ENCODE peak calls at places on chromosomes 3 and 15, in five cellular contexts. K is H9, P is lung, L is GM10248, C is GM06990. V is an unnamed sample.
A peak's percentile ranks its signal among the peaks of the same experiment; 100 is the strongest.

GRCh38 chr3:109224333-109224732 is 87.8 kb downstream of the C3orf85 start:
- DNase-seq in L (no peak), K (peak; percentile 84), P (no peak), C (no peak), V (no peak)

GRCh38 chr15:62392411-62392810 is 227.3 kb upstream of the C2CD4B start:
- DNase-seq in C (peak; percentile 8), K (peak; percentile 50), P (no peak), L (no peak), V (no peak)

GRCh38 chr3:14503033-14503705 is 37.0 kb downstream of the GRIP2 start:
- DNase-seq in K (no peak), P (no peak), L (no peak), C (no peak), V (no peak)

GRCh38 chr15:35427091-35427490 is 118.9 kb downstream of the DPH6 start:
- DNase-seq in C (no peak), K (no peak), L (no peak), P (no peak), V (no peak)

GRCh38 chr3:187015903-187016638 is 85.7 kb downstream of the ST6GAL1 start:
- DNase-seq in P (no peak), L (no peak), K (no peak), C (peak; percentile 76), V (peak; percentile 32)

GRCh38 chr3:150091626-150092025 is 120.9 kb upstream of the PFN2 start:
- DNase-seq in P (no peak), K (no peak), L (no peak), C (no peak), V (no peak)

GRCh38 chr3:168065569-168065968 is 30.2 kb downstream of the GOLIM4 start:
- DNase-seq in P (no peak), L (no peak), C (no peak), K (no peak), V (no peak)

GRCh38 chr3:13556937-13557336 is 8.0 kb downstream of the FBLN2 start:
- DNase-seq in C (no peak), P (no peak), L (no peak), K (no peak), V (no peak)

GRCh38 chr3:183430325-183430957 is 2.0 kb upstream of the MCF2L2 start:
- DNase-seq in P (no peak), C (no peak), K (no peak), L (peak; percentile 33), V (peak; percentile 49)

DNA sequence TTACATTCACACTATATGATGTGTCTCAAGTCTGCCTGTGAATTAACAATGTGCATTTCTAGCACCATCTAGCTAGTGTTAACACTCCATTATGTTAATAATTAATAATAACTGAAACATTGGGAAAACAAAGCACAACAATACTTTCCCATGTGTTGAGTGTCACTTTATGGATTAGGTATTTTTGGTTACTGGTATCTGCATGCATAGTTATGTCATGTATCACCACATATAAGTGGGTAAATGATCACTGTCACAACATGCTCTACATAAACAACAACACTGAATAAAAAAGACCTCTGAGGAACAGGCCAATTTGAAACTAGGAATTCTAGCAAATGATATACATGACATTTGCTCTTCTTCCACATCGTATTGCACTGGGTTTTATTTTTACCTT is 74.7 kb downstream of the MLH1 start:
- DNase-seq in L (no peak), P (no peak), C (no peak), K (no peak), V (no peak)
- TF ChIP-seq CTCF in L (no peak), P (no peak), C (no peak), K (no peak), V (no peak)

GRCh38 chr3:51269466-51269865 is 115.6 kb upstream of the MANF start:
- DNase-seq in K (no peak), L (no peak), P (no peak), C (no peak), V (no peak)
- TF ChIP-seq CTCF in K (no peak), L (no peak), P (no peak), C (peak; percentile 11), V (peak; percentile 44)

GRCh38 chr3:26484140-26484539 is 138.4 kb upstream of the LRRC3B start:
- DNase-seq in C (no peak), K (peak; percentile 46), P (no peak), L (no peak), V (no peak)
- TF ChIP-seq CTCF in C (no peak), K (peak; percentile 67), P (no peak), L (no peak), V (no peak)

GRCh38 chr3:5376761-5377160 is 189.3 kb downstream of the EDEM1 start:
- DNase-seq in P (no peak), L (no peak), C (no peak), K (peak; percentile 79), V (no peak)
- TF ChIP-seq CTCF in P (no peak), L (no peak), C (no peak), K (no peak), V (no peak)